ENCODE peak calls at places on chromosomes 1 and 21, in four cellular contexts. B, N, O and U are unnamed samples.

GRCh38 chr1:5324903-5325302 is 667.3 kb downstream of the NPHP4 start:
- DNase-seq in N (no peak), B (no peak), O (no peak), U (no peak)

GRCh38 chr1:207404849-207405525 is 49.1 kb upstream of the CR2 start:
- DNase-seq in B (no peak), N (peak), O (peak), U (no peak)

GRCh38 chr1:50450861-50451653 is 27.8 kb upstream of the DMRTA2 start:
- DNase-seq in N (no peak), B (no peak), O (no peak), U (no peak)

GRCh38 chr1:202266061-202266765 is 72.6 kb downstream of the LGR6 start:
- DNase-seq in N (no peak), O (no peak), B (no peak), U (no peak)

GRCh38 chr21:27314096-27314495 is 347.2 kb upstream of the ADAMTS5 start:
- DNase-seq in O (peak), B (no peak), N (no peak), U (no peak)

GRCh38 chr1:18341291-18342058 is 139.3 kb upstream of the KLHDC7A start:
- DNase-seq in B (no peak), N (no peak), O (no peak), U (no peak)

GRCh38 chr1:190169311-190170067 is 308.2 kb downstream of the BRINP3 start:
- DNase-seq in B (no peak), O (no peak), N (no peak), U (no peak)

GRCh38 chr1:62790716-62791115 is 6.8 kb downstream of the ATG4C start:
- DNase-seq in B (no peak), O (no peak), N (no peak), U (no peak)

GRCh38 chr1:154371436-154371835 is 33.7 kb upstream of the IL6R start:
- DNase-seq in B (no peak), N (no peak), O (no peak), U (no peak)

GRCh38 chr1:17045623-17046022 is 8.2 kb downstream of the SDHB start:
- DNase-seq in O (peak), N (no peak), B (no peak), U (no peak)

GRCh38 chr1:49036700-49037099 is 260.0 kb upstream of the BEND5 start:
- DNase-seq in B (no peak), N (no peak), O (no peak), U (no peak)

GRCh38 chr1:92877081-92877711 is 45.4 kb downstream of the RPL5 start:
- DNase-seq in B (no peak), O (no peak), N (no peak), U (no peak)

GRCh38 chr1:77473690-77474089 is 191.9 kb downstream of the AK5 start:
- DNase-seq in B (no peak), N (peak), O (peak), U (no peak)

GRCh38 chr21:35217504-35218060 is 168.5 kb upstream of the RUNX1 start:
- DNase-seq in O (peak), B (no peak), N (peak), U (no peak)

GRCh38 chr1:84078108-84078823 is 65.8 kb upstream of the PRKACB start:
- DNase-seq in B (no peak), O (peak), N (no peak), U (no peak)

GRCh38 chr1:151058682-151059341 is 610 bp downstream of the CDC42SE1 start:
- DNase-seq in B (peak), O (peak), N (no peak), U (no peak)

GRCh38 chr1:53186533-53186932 is 10.1 kb upstream of the CPT2 start:
- DNase-seq in O (no peak), B (no peak), N (no peak), U (no peak)

GRCh38 chr1:65459397-65459768 is 38.9 kb downstream of the LEPR start:
- DNase-seq in O (peak), B (no peak), N (peak), U (no peak)

GRCh38 chr1:64624446-64624766 is 120.5 kb upstream of the RAVER2 start:
- DNase-seq in O (peak), B (no peak), N (no peak), U (no peak)

GRCh38 chr1:34946211-34946610 is 16.8 kb upstream of the DLGAP3 start:
- DNase-seq in B (no peak), N (no peak), O (no peak), U (no peak)

GRCh38 chr1:219041141-219041540 is 132.5 kb upstream of the LYPLAL1 start:
- DNase-seq in B (no peak), N (no peak), O (peak), U (no peak)

GRCh38 chr1:76957961-76958360 is 90.7 kb downstream of the ST6GALNAC5 start:
- DNase-seq in O (no peak), N (no peak), B (no peak), U (no peak)

GRCh38 chr1:189496768-189497167 is 980.9 kb downstream of the BRINP3 start:
- DNase-seq in N (no peak), O (no peak), B (no peak), U (no peak)

GRCh38 chr1:88608139-88608943 is 75.7 kb upstream of the PKN2 start:
- DNase-seq in O (peak), B (no peak), N (peak), U (no peak)

GRCh38 chr1:83588140-83588539 is 410.8 kb downstream of the TTLL7 start:
- DNase-seq in B (no peak), N (no peak), O (no peak), U (no peak)

GRCh38 chr1:234600418-234601216 is 9.4 kb downstream of the IRF2BP2 start:
- DNase-seq in O (no peak), B (no peak), N (no peak), U (no peak)

GRCh38 chr21:14453964-14454641 is 71.2 kb upstream of the HSPA13 start:
- DNase-seq in B (no peak), N (no peak), O (no peak), U (no peak)

GRCh38 chr1:154502742-154503111 is 515 bp upstream of the SHE start:
- DNase-seq in B (no peak), O (no peak), N (no peak), U (no peak)

GRCh38 chr1:29245261-29245660 is 8.9 kb downstream of the PTPRU start:
- DNase-seq in B (no peak), N (no peak), O (no peak), U (no peak)

GRCh38 chr1:196733091-196733970 is 41.3 kb upstream of the CFHR3 start:
- DNase-seq in O (no peak), B (no peak), N (no peak), U (no peak)

GRCh38 chr1:147612366-147612765 is 58.0 kb downstream of the ACP6 start:
- DNase-seq in O (no peak), N (peak), B (no peak), U (no peak)

GRCh38 chr1:168252204-168252733 is 26.5 kb downstream of the SFT2D2 start:
- DNase-seq in B (no peak), N (no peak), O (no peak), U (no peak)

GRCh38 chr1:41323243-41323642 is 38.0 kb upstream of the FOXO6 start:
- DNase-seq in B (no peak), O (no peak), N (no peak), U (no peak)

GRCh38 chr21:42317826-42318746 is 2.9 kb upstream of the TFF3 start:
- DNase-seq in O (no peak), N (no peak), B (no peak), U (no peak)

GRCh38 chr1:72007312-72007711 is 275.0 kb downstream of the NEGR1 start:
- DNase-seq in N (no peak), O (peak), B (no peak), U (no peak)

GRCh38 chr1:33147997-33148314 is 33.9 kb downstream of the TRIM62 start:
- DNase-seq in B (no peak), N (no peak), O (peak), U (no peak)
- TF ChIP-seq CTCF in B (no peak), N (no peak), O (peak), U (peak)

GRCh38 chr1:246280551-246280950 is 226.5 kb downstream of the SMYD3 start:
- DNase-seq in N (no peak), O (peak), B (no peak), U (no peak)
- TF ChIP-seq CTCF in N (peak), O (peak), B (peak), U (peak)

DNA sequence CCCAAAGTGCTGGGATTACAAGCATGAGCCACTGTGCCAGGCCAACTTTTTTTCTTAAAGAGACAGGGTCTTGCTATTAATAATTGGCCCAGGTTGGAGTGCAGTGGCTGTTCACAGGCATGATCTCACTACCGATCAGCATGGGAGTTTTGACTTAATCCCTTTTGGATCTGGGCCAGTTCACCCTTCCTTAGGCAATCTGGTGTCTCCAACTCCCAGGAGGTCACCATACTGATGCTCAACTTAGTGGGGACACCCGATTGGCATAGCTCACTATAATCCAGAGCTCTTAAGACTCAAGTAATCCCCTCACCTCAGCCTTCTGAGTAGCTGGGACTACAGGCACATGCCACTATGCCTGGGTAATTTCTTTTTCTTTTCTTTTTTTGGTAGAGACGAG is 64.2 kb upstream of the SCYL3 start:
- DNase-seq in O (no peak), N (no peak), B (no peak), U (no peak)
- TF ChIP-seq CTCF in O (no peak), N (no peak), B (no peak), U (no peak)

DNA sequence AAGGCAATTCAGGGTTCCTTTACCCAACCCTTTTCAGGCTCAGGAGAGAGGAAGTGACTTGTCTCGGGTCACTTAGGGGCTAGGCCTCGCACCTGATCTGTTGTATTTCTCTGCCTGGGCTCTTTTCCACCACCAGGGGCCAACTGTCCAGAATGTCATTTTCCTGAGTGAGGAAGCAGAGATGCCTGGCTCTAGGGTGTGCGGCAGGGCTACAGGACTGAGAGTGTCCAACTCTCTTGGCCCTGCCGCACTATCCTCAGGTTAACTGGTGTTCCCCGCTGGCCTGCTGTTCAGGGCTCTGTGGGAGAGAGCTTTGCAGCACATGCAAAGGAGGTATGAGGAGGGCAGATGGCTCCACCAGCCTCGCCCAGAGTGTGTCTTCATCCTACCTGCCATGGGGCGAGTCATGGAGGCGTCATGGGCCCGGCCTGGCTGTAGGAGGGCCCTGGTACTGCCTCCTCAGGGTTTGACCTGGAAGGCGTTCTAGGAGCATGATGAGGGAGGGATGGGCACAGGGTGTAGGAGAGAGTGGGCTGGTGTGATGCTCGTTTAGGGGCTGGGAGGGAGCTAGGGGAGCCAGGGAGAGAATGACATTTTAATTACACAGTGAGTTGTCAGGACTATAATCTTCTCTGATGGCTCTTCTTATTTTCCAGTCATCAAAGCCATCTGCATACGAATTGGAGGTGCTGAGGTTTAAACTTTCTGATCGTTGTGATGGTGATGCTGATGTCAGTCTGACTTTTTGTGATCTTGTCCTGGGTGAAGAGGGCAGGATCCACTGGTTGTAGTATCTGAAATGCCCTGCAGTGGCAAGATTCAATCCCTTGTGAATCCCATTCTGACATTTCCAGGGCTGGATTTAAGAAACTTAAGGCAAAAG is 128.4 kb downstream of the NOS1AP start:
- DNase-seq in B (no peak), N (no peak), O (no peak), U (no peak)
- TF ChIP-seq CTCF in B (no peak), N (no peak), O (no peak), U (peak)

GRCh38 chr1:74748962-74749361 is 16.0 kb downstream of the TYW3 start:
- DNase-seq in O (no peak), N (no peak), B (no peak), U (no peak)
- TF ChIP-seq CTCF in O (no peak), N (no peak), B (no peak), U (no peak)

DNA sequence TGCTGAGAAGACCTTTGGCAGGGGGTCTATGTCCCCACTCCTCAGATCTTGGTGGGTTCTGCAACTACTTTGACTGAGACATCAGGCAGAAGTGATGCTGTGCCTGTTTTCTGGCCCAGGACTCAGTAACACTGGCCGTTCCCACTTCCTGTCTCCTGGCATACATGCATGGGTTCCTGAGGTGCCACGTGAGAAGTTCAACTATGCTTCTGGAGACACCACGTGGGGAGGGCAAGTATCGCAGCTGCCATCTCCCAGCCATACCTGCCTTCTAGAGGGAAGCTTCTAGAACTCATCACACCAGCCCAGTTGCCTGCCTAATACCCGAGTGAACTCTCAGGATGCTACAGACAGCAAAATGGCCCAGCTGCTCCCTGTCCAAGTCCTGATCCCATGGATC is 65.8 kb downstream of the TRABD2B start:
- DNase-seq in N (no peak), B (no peak), O (no peak), U (no peak)
- TF ChIP-seq CTCF in N (peak), B (peak), O (no peak), U (no peak)

GRCh38 chr1:232047473-232047872 is 420.9 kb downstream of the DISC1 start:
- DNase-seq in O (no peak), B (no peak), N (no peak), U (no peak)
- TF ChIP-seq CTCF in O (peak), B (peak), N (no peak), U (peak)

GRCh38 chr1:11461738-11462137 is 17.2 kb upstream of the DISP3 start:
- DNase-seq in O (no peak), B (no peak), N (no peak), U (no peak)
- TF ChIP-seq CTCF in O (no peak), B (no peak), N (no peak), U (no peak)

DNA sequence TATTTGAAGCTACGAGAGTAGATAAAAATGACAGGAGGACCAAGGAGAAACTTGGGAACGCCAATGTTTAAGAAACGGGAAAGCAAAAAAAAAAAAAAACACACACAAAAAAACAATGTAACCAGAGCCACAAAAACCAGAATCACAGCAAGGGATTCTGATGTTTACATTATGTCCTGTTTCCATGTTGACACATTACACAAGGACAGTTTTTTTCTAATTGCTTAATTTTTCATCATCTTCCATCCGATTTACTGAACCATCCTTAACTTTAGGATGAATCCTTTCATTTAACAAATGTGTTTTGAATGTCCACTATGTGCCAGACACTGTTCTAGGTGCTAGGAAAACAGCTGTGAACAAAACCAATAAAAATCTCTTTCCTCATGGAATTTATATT is 1.4 kb upstream of the BCL10 start:
- DNase-seq in N (no peak), O (no peak), B (no peak), U (no peak)
- TF ChIP-seq CTCF in N (no peak), O (no peak), B (no peak), U (no peak)

GRCh38 chr1:12445257-12445656 is 172.8 kb downstream of the DHRS3 start:
- DNase-seq in N (no peak), O (no peak), B (no peak), U (no peak)
- TF ChIP-seq CTCF in N (no peak), O (no peak), B (no peak), U (no peak)